ENCODE peak calls at places on chromosomes 16 and 17, in nine cellular contexts. One of them, this sample, is unnamed.

GRCh38 chr16:85188822-85189672 is 76.8 kb upstream of the CIBAR2 start:
- DNase-seq in suprapubic skin: no peak
- DNase-seq in H1: no peak
- DNase-seq in breast epithelium: no peak
- DNase-seq in transverse colon: no peak
- DNase-seq in spleen: no peak
- DNase-seq in stomach: no peak
- DNase-seq in vagina: no peak
- DNase-seq in Panc1: no peak
- DNase-seq in this sample: peak; percentile 75

GRCh38 chr17:42459256-42459982 is 741 bp downstream of the ATP6V0A1 start:
- DNase-seq in suprapubic skin: no peak
- DNase-seq in transverse colon: peak; percentile 66
- DNase-seq in Panc1: no peak
- DNase-seq in stomach: peak; percentile 40
- DNase-seq in spleen: peak; percentile 88
- DNase-seq in vagina: no peak
- DNase-seq in breast epithelium: peak; percentile 56
- DNase-seq in H1: no peak
- DNase-seq in this sample: peak; percentile 53

GRCh38 chr16:57634171-57634570 is 5.7 kb downstream of the ADGRG1 start:
- DNase-seq in Panc1: no peak
- DNase-seq in stomach: no peak
- DNase-seq in breast epithelium: no peak
- DNase-seq in H1: no peak
- DNase-seq in spleen: no peak
- DNase-seq in vagina: no peak
- DNase-seq in suprapubic skin: no peak
- DNase-seq in transverse colon: no peak
- DNase-seq in this sample: no peak

GRCh38 chr16:85861095-85861825 is 37.7 kb upstream of the IRF8 start:
- DNase-seq in stomach: no peak
- DNase-seq in spleen: peak; percentile 52
- DNase-seq in transverse colon: no peak
- DNase-seq in suprapubic skin: no peak
- DNase-seq in H1: no peak
- DNase-seq in breast epithelium: no peak
- DNase-seq in vagina: no peak
- DNase-seq in Panc1: no peak
- DNase-seq in this sample: no peak

GRCh38 chr17:3801043-3801746 is at the start of gene ITGAE:
- DNase-seq in vagina: no peak
- DNase-seq in breast epithelium: no peak
- DNase-seq in stomach: no peak
- DNase-seq in Panc1: no peak
- DNase-seq in suprapubic skin: no peak
- DNase-seq in H1: no peak
- DNase-seq in spleen: peak; percentile 77
- DNase-seq in transverse colon: no peak
- DNase-seq in this sample: no peak

GRCh38 chr16:66370786-66371684 is 4.5 kb downstream of the CDH5 start:
- DNase-seq in H1: no peak
- DNase-seq in vagina: no peak
- DNase-seq in breast epithelium: no peak
- DNase-seq in transverse colon: no peak
- DNase-seq in spleen: peak; percentile 75
- DNase-seq in Panc1: no peak
- DNase-seq in stomach: no peak
- DNase-seq in suprapubic skin: no peak
- DNase-seq in this sample: no peak

GRCh38 chr16:79164378-79164720 is 436.2 kb downstream of the MAF start:
- DNase-seq in stomach: no peak
- DNase-seq in H1: no peak
- DNase-seq in Panc1: no peak
- DNase-seq in breast epithelium: no peak
- DNase-seq in spleen: no peak
- DNase-seq in vagina: no peak
- DNase-seq in suprapubic skin: no peak
- DNase-seq in transverse colon: no peak
- DNase-seq in this sample: no peak

GRCh38 chr16:58409316-58409973 is 17.2 kb downstream of the GINS3 start:
- DNase-seq in vagina: no peak
- DNase-seq in stomach: peak; percentile 65
- DNase-seq in suprapubic skin: peak; percentile 80
- DNase-seq in Panc1: no peak
- DNase-seq in H1: no peak
- DNase-seq in spleen: no peak
- DNase-seq in breast epithelium: no peak
- DNase-seq in transverse colon: no peak
- DNase-seq in this sample: peak; percentile 74

GRCh38 chr17:43983515-43984411 is 20.7 kb upstream of the NAGS start:
- DNase-seq in vagina: no peak
- DNase-seq in transverse colon: peak; percentile 34
- DNase-seq in Panc1: no peak
- DNase-seq in H1: peak; percentile 82
- DNase-seq in stomach: peak; percentile 84
- DNase-seq in breast epithelium: no peak
- DNase-seq in spleen: no peak
- DNase-seq in suprapubic skin: no peak
- DNase-seq in this sample: no peak

GRCh38 chr17:70241071-70241470 is 71.7 kb downstream of the KCNJ2 start:
- DNase-seq in vagina: no peak
- DNase-seq in transverse colon: no peak
- DNase-seq in Panc1: no peak
- DNase-seq in breast epithelium: no peak
- DNase-seq in stomach: no peak
- DNase-seq in suprapubic skin: no peak
- DNase-seq in H1: no peak
- DNase-seq in spleen: no peak
- DNase-seq in this sample: no peak

GRCh38 chr16:53992057-53992378 is 288.1 kb downstream of the FTO start:
- DNase-seq in H1: no peak
- DNase-seq in suprapubic skin: no peak
- DNase-seq in stomach: no peak
- DNase-seq in Panc1: no peak
- DNase-seq in breast epithelium: no peak
- DNase-seq in spleen: no peak
- DNase-seq in transverse colon: no peak
- DNase-seq in vagina: no peak
- DNase-seq in this sample: no peak

GRCh38 chr16:24253192-24253591 is 2.9 kb upstream of the CACNG3 start:
- DNase-seq in transverse colon: peak; percentile 10
- DNase-seq in breast epithelium: no peak
- DNase-seq in Panc1: peak; percentile 59
- DNase-seq in H1: peak; percentile 54
- DNase-seq in vagina: no peak
- DNase-seq in stomach: no peak
- DNase-seq in spleen: no peak
- DNase-seq in suprapubic skin: no peak
- DNase-seq in this sample: no peak

GRCh38 chr17:8029121-8029520 is 9.7 kb upstream of the ALOX15B start:
- DNase-seq in H1: no peak
- DNase-seq in Panc1: no peak
- DNase-seq in vagina: no peak
- DNase-seq in stomach: no peak
- DNase-seq in breast epithelium: no peak
- DNase-seq in transverse colon: no peak
- DNase-seq in spleen: peak; percentile 3
- DNase-seq in suprapubic skin: no peak
- DNase-seq in this sample: no peak

GRCh38 chr16:77840623-77841274 is 52.4 kb downstream of the VAT1L start:
- DNase-seq in Panc1: no peak
- DNase-seq in suprapubic skin: no peak
- DNase-seq in vagina: no peak
- DNase-seq in stomach: no peak
- DNase-seq in H1: no peak
- DNase-seq in transverse colon: no peak
- DNase-seq in spleen: no peak
- DNase-seq in breast epithelium: no peak
- DNase-seq in this sample: no peak

DNA sequence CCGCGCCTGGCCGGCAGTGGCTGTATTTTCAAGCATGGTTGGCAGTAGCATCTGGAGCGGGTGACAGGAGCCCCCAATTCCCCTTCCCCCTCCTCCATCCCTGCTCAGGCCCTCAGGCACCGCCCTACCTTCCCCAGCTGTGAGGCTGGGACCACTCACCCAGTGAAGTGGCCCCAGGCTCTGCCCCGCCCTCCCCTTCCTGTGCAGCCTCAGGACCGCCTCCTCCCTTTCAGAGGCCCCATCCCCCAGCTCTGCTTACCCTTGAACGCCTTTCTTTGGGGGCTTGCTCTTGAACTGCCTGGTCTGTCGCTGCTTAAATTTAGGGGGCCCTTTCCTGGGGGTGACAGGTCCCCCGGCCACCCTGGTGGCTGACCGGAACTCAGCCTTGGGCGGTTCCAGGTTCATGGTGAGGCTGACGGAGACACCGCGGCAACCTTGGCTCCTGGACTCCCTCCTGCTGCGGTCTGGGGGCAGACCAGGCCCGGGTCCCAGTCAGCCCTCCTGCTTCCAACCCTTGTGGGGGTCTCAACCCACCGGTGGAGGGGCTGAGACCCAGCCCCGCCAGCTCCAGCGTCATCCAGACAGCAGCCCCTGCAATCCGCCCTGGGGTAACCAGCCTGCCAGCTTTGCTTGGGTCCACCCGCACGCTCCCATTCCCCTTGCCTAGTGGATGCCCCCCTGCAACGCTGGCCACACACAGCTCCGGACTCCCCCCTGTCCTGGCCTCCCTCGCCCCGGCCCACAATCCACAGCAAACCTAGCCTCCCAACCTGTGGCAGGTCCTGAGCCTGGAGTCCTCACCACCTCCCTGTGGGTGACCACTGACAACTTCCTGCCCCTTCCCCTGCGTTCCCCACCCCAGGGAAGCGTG is 3.2 kb downstream of the PDE6G start:
- DNase-seq in vagina: no peak
- DNase-seq in breast epithelium: no peak
- DNase-seq in H1: peak; percentile 77
- DNase-seq in suprapubic skin: no peak
- DNase-seq in stomach: no peak
- DNase-seq in Panc1: no peak
- DNase-seq in transverse colon: no peak
- DNase-seq in spleen: no peak
- DNase-seq in this sample: no peak
- TF ChIP-seq POLR2AphosphoS5 in vagina: no peak
- TF ChIP-seq POLR2AphosphoS5 in breast epithelium: no peak
- TF ChIP-seq POLR2AphosphoS5 in H1: no peak
- TF ChIP-seq POLR2AphosphoS5 in suprapubic skin: no peak
- TF ChIP-seq POLR2AphosphoS5 in stomach: no peak
- TF ChIP-seq POLR2AphosphoS5 in Panc1: no peak
- TF ChIP-seq POLR2AphosphoS5 in transverse colon: no peak
- TF ChIP-seq POLR2AphosphoS5 in spleen: no peak
- TF ChIP-seq POLR2AphosphoS5 in this sample: no peak

GRCh38 chr16:2690852-2691251 is 8.5 kb downstream of the KCTD5 start:
- DNase-seq in stomach: no peak
- DNase-seq in transverse colon: no peak
- DNase-seq in H1: no peak
- DNase-seq in suprapubic skin: no peak
- DNase-seq in Panc1: no peak
- DNase-seq in spleen: no peak
- DNase-seq in vagina: no peak
- DNase-seq in breast epithelium: no peak
- DNase-seq in this sample: no peak

GRCh38 chr16:2691491-2692248 is 9.3 kb downstream of the KCTD5 start:
- DNase-seq in spleen: no peak
- DNase-seq in Panc1: no peak
- DNase-seq in transverse colon: no peak
- DNase-seq in breast epithelium: no peak
- DNase-seq in H1: no peak
- DNase-seq in suprapubic skin: no peak
- DNase-seq in vagina: no peak
- DNase-seq in stomach: peak; percentile 80
- DNase-seq in this sample: no peak

GRCh38 chr16:2689968-2690830 is 7.9 kb downstream of the KCTD5 start:
- DNase-seq in Panc1: no peak
- DNase-seq in suprapubic skin: peak; percentile 74
- DNase-seq in spleen: peak; percentile 51
- DNase-seq in stomach: no peak
- DNase-seq in vagina: no peak
- DNase-seq in transverse colon: no peak
- DNase-seq in breast epithelium: no peak
- DNase-seq in H1: no peak
- DNase-seq in this sample: no peak

GRCh38 chr16:2686912-2687507 is 4.7 kb downstream of the KCTD5 start:
- DNase-seq in stomach: peak; percentile 45
- DNase-seq in Panc1: no peak
- DNase-seq in vagina: no peak
- DNase-seq in breast epithelium: no peak
- DNase-seq in H1: no peak
- DNase-seq in suprapubic skin: peak; percentile 77
- DNase-seq in spleen: peak; percentile 92
- DNase-seq in transverse colon: peak; percentile 66
- DNase-seq in this sample: no peak

GRCh38 chr16:2687531-2688308 is 5.4 kb downstream of the KCTD5 start:
- DNase-seq in H1: no peak
- DNase-seq in stomach: no peak
- DNase-seq in Panc1: no peak
- DNase-seq in breast epithelium: no peak
- DNase-seq in spleen: peak; percentile 69
- DNase-seq in vagina: no peak
- DNase-seq in suprapubic skin: peak; percentile 68
- DNase-seq in transverse colon: no peak
- DNase-seq in this sample: no peak
- H3K27ac ChIP-seq in H1: no peak overlapping the region
- H3K27ac ChIP-seq in stomach: peak overlapping the region; percentile 58
- H3K27ac ChIP-seq in Panc1: no peak overlapping the region
- H3K27ac ChIP-seq in breast epithelium: no peak overlapping the region
- H3K27ac ChIP-seq in spleen: peak overlapping the region; percentile 80
- H3K27ac ChIP-seq in vagina: no peak overlapping the region
- H3K27ac ChIP-seq in suprapubic skin: no peak overlapping the region
- H3K27ac ChIP-seq in transverse colon: no peak overlapping the region
- H3K27ac ChIP-seq in this sample: no peak overlapping the region

DNA sequence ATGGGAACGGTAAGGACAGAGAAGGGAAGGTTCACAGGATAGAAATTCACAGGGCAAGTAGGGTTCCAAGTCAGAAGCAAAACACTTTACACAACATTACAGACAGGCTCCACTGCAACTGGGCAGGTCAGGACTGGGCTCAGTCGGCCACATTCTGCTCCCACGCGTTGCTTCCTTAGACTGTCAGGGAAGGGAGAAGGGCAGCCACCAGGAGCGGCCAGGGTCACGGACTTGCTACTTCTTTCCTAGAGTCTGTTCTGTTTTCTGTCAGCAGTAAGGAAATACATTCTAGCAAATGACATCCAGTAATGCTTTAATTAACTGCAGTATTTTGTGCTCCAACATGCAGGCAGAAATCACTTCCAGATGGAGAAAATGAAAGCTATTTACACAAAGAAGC is 160.3 kb upstream of the RPH3AL start:
- DNase-seq in suprapubic skin: no peak
- DNase-seq in H1: no peak
- DNase-seq in stomach: no peak
- DNase-seq in vagina: no peak
- DNase-seq in spleen: peak; percentile 66
- DNase-seq in transverse colon: no peak
- DNase-seq in Panc1: no peak
- DNase-seq in breast epithelium: no peak
- DNase-seq in this sample: no peak
- H3K9me3 ChIP-seq in suprapubic skin: no peaks in the 10 kb centered on the region
- H3K9me3 ChIP-seq in H1: peaks cover 33% of the 10 kb centered on the region
- H3K9me3 ChIP-seq in stomach: no peaks in the 10 kb centered on the region
- H3K9me3 ChIP-seq in vagina: no peaks in the 10 kb centered on the region
- H3K9me3 ChIP-seq in spleen: no peaks in the 10 kb centered on the region
- H3K9me3 ChIP-seq in transverse colon: no peaks in the 10 kb centered on the region
- H3K9me3 ChIP-seq in Panc1: peaks cover 5% of the 10 kb centered on the region
- H3K9me3 ChIP-seq in breast epithelium: no peaks in the 10 kb centered on the region
- H3K9me3 ChIP-seq in this sample: no peaks in the 10 kb centered on the region

GRCh38 chr17:16477255-16477654 is 14.7 kb downstream of the LRRC75A start:
- DNase-seq in H1: no peak
- DNase-seq in transverse colon: peak; percentile 37
- DNase-seq in vagina: no peak
- DNase-seq in breast epithelium: no peak
- DNase-seq in spleen: no peak
- DNase-seq in Panc1: no peak
- DNase-seq in suprapubic skin: no peak
- DNase-seq in stomach: no peak
- DNase-seq in this sample: no peak
- TF ChIP-seq POLR2AphosphoS5 in H1: no peak
- TF ChIP-seq POLR2AphosphoS5 in transverse colon: no peak
- TF ChIP-seq POLR2AphosphoS5 in vagina: peak; percentile 18
- TF ChIP-seq POLR2AphosphoS5 in breast epithelium: no peak
- TF ChIP-seq POLR2AphosphoS5 in spleen: peak; percentile 56
- TF ChIP-seq POLR2AphosphoS5 in Panc1: no peak
- TF ChIP-seq POLR2AphosphoS5 in suprapubic skin: no peak
- TF ChIP-seq POLR2AphosphoS5 in stomach: no peak
- TF ChIP-seq POLR2AphosphoS5 in this sample: peak; percentile 6

This sample was measured in prostate gland.